ENCODE peak calls at places on chromosomes 2 and 18, in four cellular contexts. I is HepG2, E is K562, J is GM12878. B is an unnamed sample.

GRCh38 chr2:98926601-98927000 is 9.4 kb downstream of the CRACDL start:
- DNase-seq in I (no peak), E (no peak), J (no peak), B (no peak)

GRCh38 chr2:174787485-174788205 is 23.4 kb upstream of the CHRNA1 start:
- DNase-seq in J (no peak), E (no peak), I (peak), B (peak)

GRCh38 chr2:160213511-160213910 is 13.4 kb upstream of the ITGB6 start:
- DNase-seq in I (no peak), E (no peak), J (no peak), B (no peak)

GRCh38 chr18:955379-956066 is 50.9 kb downstream of the ADCYAP1 start:
- DNase-seq in E (no peak), I (peak), J (no peak), B (no peak)

GRCh38 chr2:197675246-197675645 is at the start of gene RFTN2:
- DNase-seq in I (no peak), E (no peak), J (no peak), B (no peak)

GRCh38 chr2:229780856-229781773 is 66.8 kb upstream of the DNER start:
- DNase-seq in E (peak), J (no peak), I (peak), B (peak)

GRCh38 chr18:39199231-39199855 is 1633.7 kb upstream of the CELF4 start:
- DNase-seq in E (no peak), J (no peak), I (no peak), B (no peak)

GRCh38 chr2:218980800-218981389 is 4.1 kb downstream of the FEV start:
- DNase-seq in J (no peak), I (no peak), E (no peak), B (peak)

GRCh38 chr18:14747513-14748474 is at the start of gene ANKRD30B:
- DNase-seq in J (no peak), I (no peak), E (no peak), B (no peak)

GRCh38 chr2:96927420-96928171 is 57.7 kb upstream of the SEMA4C start:
- DNase-seq in I (no peak), J (no peak), E (no peak), B (no peak)

GRCh38 chr2:127464470-127465257 is 46.4 kb downstream of the PROC start:
- DNase-seq in E (no peak), I (no peak), J (no peak), B (no peak)

GRCh38 chr2:207469380-207469779 is 60.4 kb upstream of the CREB1 start:
- DNase-seq in J (no peak), I (no peak), E (no peak), B (no peak)

GRCh38 chr18:26089247-26090129 is 925 bp downstream of the SS18 start:
- DNase-seq in E (peak), I (peak), J (no peak), B (peak)

GRCh38 chr2:216016581-216016980 is 3.2 kb upstream of the MREG start:
- DNase-seq in J (no peak), I (no peak), E (no peak), B (no peak)

GRCh38 chr2:216017365-216017764 is 4.0 kb upstream of the MREG start:
- DNase-seq in J (peak), I (no peak), E (no peak), B (no peak)

GRCh38 chr2:216014006-216014405 is 655 bp upstream of the MREG start:
- DNase-seq in I (no peak), E (no peak), J (no peak), B (no peak)

GRCh38 chr2:216014986-216015385 is 1.6 kb upstream of the MREG start:
- DNase-seq in J (no peak), I (no peak), E (no peak), B (no peak)

DNA sequence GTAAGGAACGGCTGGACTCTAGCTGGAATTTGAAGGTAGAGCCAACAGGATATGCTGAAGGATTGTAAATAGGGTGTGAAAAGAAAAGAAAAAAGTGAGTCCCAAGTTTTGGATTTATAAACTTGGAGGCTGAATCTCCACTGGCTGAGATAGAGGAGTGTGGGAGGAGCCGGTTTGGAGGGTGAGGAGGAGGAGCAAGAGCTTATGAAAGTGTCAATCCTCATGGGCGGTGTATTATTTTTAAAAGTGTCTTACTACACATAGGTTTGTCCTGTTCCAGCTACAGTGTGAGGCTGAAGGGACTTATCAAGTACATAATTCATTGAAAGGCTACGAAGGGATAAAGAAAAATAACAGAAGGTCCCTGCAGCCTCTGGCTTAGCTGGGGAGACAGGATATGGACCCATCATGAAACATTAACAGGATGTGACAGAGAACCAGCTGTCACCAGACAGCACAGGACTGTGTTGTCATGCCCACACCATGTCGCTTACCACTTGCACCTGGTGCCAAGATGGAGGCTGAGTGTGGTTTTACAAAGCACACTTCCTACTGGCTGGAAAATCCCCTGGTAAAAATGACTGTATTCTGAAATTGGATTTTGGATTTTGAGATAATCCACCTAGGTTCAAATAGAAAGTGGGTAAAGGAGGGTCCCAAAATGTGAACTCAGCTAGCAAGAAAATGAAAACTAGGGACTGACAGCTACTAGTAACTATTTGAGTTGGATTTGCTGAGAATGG is 2.5 kb upstream of the MREG start:
- DNase-seq in I (no peak), E (no peak), J (peak), B (no peak)
- TF ChIP-seq CREB1 in I (no peak), E (no peak), J (peak), B (no peak)

DNA sequence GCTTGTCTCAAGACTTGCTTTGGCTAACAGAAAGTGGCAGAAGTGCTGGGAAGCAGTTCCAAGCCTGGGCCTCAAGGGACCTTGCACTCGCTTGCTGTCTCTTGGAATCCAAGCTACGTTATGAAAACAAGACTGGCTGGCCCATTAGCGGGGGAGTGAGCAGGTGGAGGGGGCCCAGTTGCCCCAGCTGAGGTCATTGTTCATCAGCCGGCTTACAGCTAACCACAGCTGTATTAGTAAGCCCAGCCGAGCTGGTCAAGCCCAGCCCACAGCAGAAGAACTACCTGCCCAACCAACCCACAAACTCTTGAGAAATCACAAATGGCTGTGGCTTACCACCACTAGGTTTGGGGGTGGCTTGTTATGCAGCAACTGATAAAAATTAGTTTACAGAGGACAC is 63.1 kb downstream of the MARCO start:
- DNase-seq in E (no peak), I (no peak), J (no peak), B (no peak)
- H3K27ac ChIP-seq in E (no peak), I (no peak), J (no peak), B (no peak)

DNA sequence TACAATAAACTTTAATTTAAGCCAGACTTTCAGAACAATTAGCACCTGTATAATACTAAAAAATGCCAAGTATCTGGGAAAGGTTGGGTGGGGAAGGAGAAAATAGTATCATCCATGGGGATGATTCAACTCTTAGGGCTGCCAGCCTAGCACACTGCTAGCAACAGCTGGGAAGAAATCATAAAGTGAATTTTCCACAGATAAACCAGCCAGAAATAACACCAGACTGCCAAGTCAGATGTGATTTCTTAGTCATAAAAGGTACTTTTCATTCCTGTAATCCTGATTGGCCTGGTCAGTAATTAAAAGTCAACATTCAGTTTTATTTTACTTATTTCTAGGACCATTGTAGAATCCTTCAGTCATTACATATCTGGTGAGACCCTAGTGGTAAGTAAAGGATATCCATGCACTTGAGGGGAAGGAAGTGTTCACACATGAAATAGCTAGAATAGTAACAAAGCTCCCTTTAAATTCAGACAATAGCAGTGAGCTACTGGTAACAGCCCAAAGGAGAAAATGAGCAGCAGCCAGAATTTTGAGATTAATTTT is 59.4 kb downstream of the LIMS1 start:
- DNase-seq in I (no peak), J (no peak), E (no peak), B (no peak)
- TF ChIP-seq JUNB in I (no peak), J (no peak), E (no peak), B (no peak)

GRCh38 chr2:181234429-181235410 is 222.5 kb upstream of the ITGA4 start:
- DNase-seq in E (no peak), I (no peak), J (no peak), B (no peak)

GRCh38 chr2:181231886-181232644 is 225.1 kb upstream of the ITGA4 start:
- DNase-seq in E (no peak), I (no peak), J (no peak), B (no peak)

GRCh38 chr2:181231151-181231550 is 226.0 kb upstream of the ITGA4 start:
- DNase-seq in I (no peak), E (no peak), J (no peak), B (peak)

GRCh38 chr2:181239400-181239799 is 217.8 kb upstream of the ITGA4 start:
- DNase-seq in I (peak), J (no peak), E (no peak), B (peak)

DNA sequence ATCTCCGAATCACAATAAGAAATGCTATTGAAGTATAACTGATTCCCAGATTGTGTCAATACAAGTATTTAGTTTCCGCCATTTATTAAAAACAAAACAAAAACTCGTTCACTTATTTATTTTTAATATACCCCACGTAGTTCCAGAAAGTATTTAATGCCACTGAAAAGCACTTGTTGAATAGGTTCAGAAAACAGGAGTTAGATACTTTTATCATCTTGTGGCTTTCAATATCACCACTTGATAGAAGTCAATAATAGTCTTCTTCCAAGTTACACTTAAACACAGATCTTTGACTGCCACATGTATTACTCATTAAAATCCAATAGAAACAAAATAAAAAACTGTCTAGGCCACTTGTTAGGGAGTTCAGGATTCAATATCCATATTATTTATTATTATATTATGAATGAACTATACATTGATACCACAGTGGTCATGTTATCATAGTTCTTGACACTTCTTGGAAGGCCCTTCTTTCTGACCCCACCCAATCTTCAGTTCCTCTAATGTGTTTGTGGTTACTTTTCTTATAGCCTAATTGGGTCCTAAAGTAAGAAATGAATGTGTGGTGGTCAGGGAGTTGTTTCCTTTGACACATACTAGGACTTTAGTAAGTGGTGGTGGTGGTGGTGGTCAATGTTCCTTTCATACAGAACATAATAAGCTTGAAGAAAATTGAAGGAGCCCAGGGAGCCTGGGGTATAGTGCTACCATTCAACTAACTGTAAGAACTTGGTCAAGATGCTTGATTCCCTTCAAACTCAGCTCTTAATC is 221.3 kb upstream of the ITGA4 start:
- DNase-seq in E (no peak), J (peak), I (no peak), B (no peak)
- TF ChIP-seq CREB1 in E (no peak), J (peak), I (no peak), B (no peak)

GRCh38 chr18:76989647-76990190 is 142.9 kb downstream of the MBP start:
- DNase-seq in I (no peak), E (no peak), J (no peak), B (no peak)
- H3K27ac ChIP-seq in I (no peak), E (no peak), J (no peak), B (no peak)

GRCh38 chr2:117470311-117471095 is 344.0 kb upstream of the DDX18 start:
- DNase-seq in E (peak), I (peak), J (no peak), B (peak)
- TF ChIP-seq JUNB in E (no peak), I (no peak), J (no peak), B (no peak)

GRCh38 chr2:185161701-185162100 is 563.4 kb downstream of the ZNF804A start:
- DNase-seq in J (no peak), I (no peak), E (no peak), B (no peak)
- TF ChIP-seq CREB1 in J (no peak), I (no peak), E (no peak), B (no peak)

GRCh38 chr2:36058953-36059352 is 296.6 kb upstream of the CRIM1 start:
- DNase-seq in I (no peak), J (no peak), E (no peak), B (no peak)
- H3K27ac ChIP-seq in I (no peak), J (no peak), E (no peak), B (no peak)

GRCh38 chr2:192286093-192286701 is 91.5 kb upstream of the TMEFF2 start:
- DNase-seq in E (no peak), J (no peak), I (peak), B (peak)
- TF ChIP-seq JUNB in E (no peak), J (no peak), I (no peak), B (no peak)

GRCh38 chr2:195603408-195603807 is 53.6 kb upstream of the SLC39A10 start:
- DNase-seq in E (no peak), J (no peak), I (no peak), B (no peak)

GRCh38 chr2:195600796-195601195 is 56.2 kb upstream of the SLC39A10 start:
- DNase-seq in E (no peak), J (no peak), I (no peak), B (no peak)

GRCh38 chr2:195604723-195605122 is 52.3 kb upstream of the SLC39A10 start:
- DNase-seq in J (no peak), I (no peak), E (no peak), B (no peak)

GRCh38 chr2:195602687-195603086 is 54.3 kb upstream of the SLC39A10 start:
- DNase-seq in I (no peak), E (no peak), J (no peak), B (no peak)

GRCh38 chr2:195601361-195601760 is 55.7 kb upstream of the SLC39A10 start:
- DNase-seq in E (no peak), I (no peak), J (no peak), B (no peak)
- TF ChIP-seq CREB1 in E (no peak), I (no peak), J (no peak), B (no peak)